ENCODE peak calls at places on chromosomes 11 and 22, in ten cellular contexts. G is pancreas, I is Peyer's patch, U is IMR-90, K is GM06990, E is cardiac fibroblast, M is adrenal gland, H is HFF-Myc, Z is tibial nerve, B is brain microvascular endothelial cell. N is an unnamed sample.

GRCh38 chr11:13965337-13965736 is 2.8 kb downstream of the SPON1 start:
- DNase-seq in Z (no peak), H (no peak), E (no peak), B (no peak), K (no peak), G (no peak), M (no peak), I (peak), U (no peak), N (no peak)

GRCh38 chr11:98616256-98616655 is 404.5 kb upstream of the CNTN5 start:
- DNase-seq in U (no peak), Z (no peak), G (no peak), K (no peak), I (no peak), E (no peak), M (no peak), H (no peak), B (no peak), N (no peak)

GRCh38 chr11:128318856-128319474 is 268.4 kb downstream of the ETS1 start:
- DNase-seq in K (peak), G (no peak), E (peak), Z (no peak), U (peak), H (no peak), M (no peak), I (no peak), B (peak), N (peak)

GRCh38 chr11:47415091-47415854 is 6.9 kb downstream of the SLC39A13 start:
- DNase-seq in U (no peak), B (no peak), M (no peak), Z (no peak), E (no peak), G (no peak), K (no peak), I (no peak), H (no peak), N (no peak)

GRCh38 chr11:132988381-132988780 is 543.9 kb downstream of the OPCML start:
- DNase-seq in H (no peak), U (no peak), B (no peak), Z (no peak), G (no peak), M (no peak), E (no peak), I (no peak), K (no peak), N (no peak)

GRCh38 chr11:12826441-12826840 is 152.2 kb downstream of the TEAD1 start:
- DNase-seq in G (no peak), M (no peak), H (no peak), B (no peak), I (no peak), K (no peak), Z (no peak), E (no peak), U (no peak), N (no peak)

GRCh38 chr11:21893468-21893867 is 299.4 kb upstream of the ANO5 start:
- DNase-seq in B (no peak), E (no peak), H (no peak), G (no peak), U (no peak), M (no peak), I (no peak), Z (no peak), K (no peak), N (no peak)

GRCh38 chr22:41825376-41825775 is 7.5 kb upstream of the SREBF2 start:
- DNase-seq in K (no peak), I (no peak), E (peak), Z (no peak), M (no peak), B (peak), H (no peak), U (peak), G (no peak), N (no peak)

DNA sequence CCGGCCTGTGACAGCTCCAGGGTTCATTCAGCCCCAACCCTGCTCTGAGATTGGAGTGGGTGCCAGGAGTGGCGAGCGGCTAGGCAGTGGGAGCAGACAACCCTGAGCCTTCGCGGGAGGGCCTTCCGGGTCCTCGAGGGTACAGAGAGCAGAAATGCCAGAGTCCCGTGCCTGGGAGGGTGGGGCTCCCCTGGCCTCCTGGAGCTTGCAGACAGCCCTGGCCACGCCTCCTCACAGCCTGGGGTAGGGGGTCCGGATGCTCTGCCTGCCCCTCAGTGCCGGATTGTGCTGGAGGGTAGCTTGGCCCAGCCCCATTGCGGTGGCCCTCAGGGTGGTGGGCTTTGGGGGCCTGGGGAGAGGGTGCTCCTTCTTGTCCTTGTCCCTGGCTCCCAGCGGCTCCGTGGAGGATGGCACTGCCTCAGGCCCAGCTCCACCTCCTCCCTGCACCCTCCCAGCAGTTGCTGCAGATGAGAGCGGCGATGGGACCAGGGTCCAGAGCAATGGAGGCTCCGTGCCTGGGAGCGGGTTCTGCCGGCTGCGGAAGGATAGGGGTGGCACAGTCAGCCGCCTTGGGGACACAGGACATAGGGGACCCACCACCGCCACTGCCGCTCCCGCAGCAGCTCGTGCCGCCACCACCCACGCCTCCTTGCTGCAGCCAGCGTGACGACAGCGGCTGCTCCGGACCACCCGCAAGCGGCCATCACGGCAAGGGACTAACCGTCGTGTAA is 34.9 kb upstream of the OR10G7 start:
- DNase-seq in Z (no peak), E (no peak), I (peak), B (no peak), M (no peak), U (no peak), H (no peak), G (peak), K (peak), N (no peak)
- TF ChIP-seq CTCF in Z (no peak), E (no peak), I (no peak), B (no peak), M (no peak), U (no peak), H (no peak), G (no peak), K (peak), N (no peak)

DNA sequence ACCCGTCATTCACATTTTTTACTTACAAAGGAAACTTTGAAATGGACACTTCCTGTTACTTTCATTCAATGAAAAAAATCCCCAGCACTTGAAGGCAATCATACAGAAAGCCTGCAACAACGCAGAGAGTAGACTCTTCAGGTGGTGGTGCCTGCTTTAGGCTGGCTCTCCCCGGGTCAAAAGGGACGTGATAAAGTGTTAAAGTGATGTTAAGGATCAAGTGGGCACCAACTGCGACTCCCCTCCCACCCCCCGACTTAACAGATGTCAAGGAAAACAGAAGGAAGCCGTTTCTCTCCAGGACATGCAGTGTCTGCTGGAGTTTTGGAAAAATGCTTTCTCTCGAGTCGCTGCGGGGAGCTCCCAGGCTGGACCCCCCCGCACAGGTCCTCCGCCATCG is 414 bp upstream of the PNPLA3 start:
- DNase-seq in G (no peak), I (no peak), B (no peak), Z (no peak), M (no peak), E (peak), K (no peak), H (no peak), U (no peak), N (no peak)
- H3K4me3 ChIP-seq in G (peak), I (peak), B (peak), Z (peak), M (peak), E (peak), K (peak), H (peak), U (peak), N (peak)

GRCh38 chr11:893008-893654 is 17.5 kb downstream of the CHID1 start:
- DNase-seq in E (no peak), G (no peak), Z (no peak), B (no peak), U (no peak), M (no peak), K (no peak), H (no peak), I (no peak), N (no peak)

GRCh38 chr11:890794-891600 is 19.6 kb downstream of the CHID1 start:
- DNase-seq in K (no peak), M (no peak), B (no peak), U (no peak), G (no peak), I (no peak), H (no peak), E (no peak), Z (no peak), N (no peak)

GRCh38 chr11:889686-890475 is 20.7 kb downstream of the CHID1 start:
- DNase-seq in I (no peak), E (no peak), B (no peak), K (no peak), G (no peak), M (no peak), U (no peak), Z (no peak), H (no peak), N (no peak)

GRCh38 chr11:894575-895201 is 15.9 kb downstream of the CHID1 start:
- DNase-seq in M (no peak), E (no peak), H (no peak), U (no peak), K (no peak), B (no peak), Z (no peak), G (no peak), I (no peak), N (no peak)

GRCh38 chr11:892106-892505 is 18.5 kb downstream of the CHID1 start:
- DNase-seq in K (no peak), U (no peak), E (no peak), G (no peak), Z (no peak), M (no peak), H (no peak), B (no peak), I (no peak), N (no peak)
- TF ChIP-seq CTCF in K (no peak), U (no peak), E (no peak), G (no peak), Z (no peak), M (no peak), H (no peak), B (peak), I (no peak), N (no peak)

DNA sequence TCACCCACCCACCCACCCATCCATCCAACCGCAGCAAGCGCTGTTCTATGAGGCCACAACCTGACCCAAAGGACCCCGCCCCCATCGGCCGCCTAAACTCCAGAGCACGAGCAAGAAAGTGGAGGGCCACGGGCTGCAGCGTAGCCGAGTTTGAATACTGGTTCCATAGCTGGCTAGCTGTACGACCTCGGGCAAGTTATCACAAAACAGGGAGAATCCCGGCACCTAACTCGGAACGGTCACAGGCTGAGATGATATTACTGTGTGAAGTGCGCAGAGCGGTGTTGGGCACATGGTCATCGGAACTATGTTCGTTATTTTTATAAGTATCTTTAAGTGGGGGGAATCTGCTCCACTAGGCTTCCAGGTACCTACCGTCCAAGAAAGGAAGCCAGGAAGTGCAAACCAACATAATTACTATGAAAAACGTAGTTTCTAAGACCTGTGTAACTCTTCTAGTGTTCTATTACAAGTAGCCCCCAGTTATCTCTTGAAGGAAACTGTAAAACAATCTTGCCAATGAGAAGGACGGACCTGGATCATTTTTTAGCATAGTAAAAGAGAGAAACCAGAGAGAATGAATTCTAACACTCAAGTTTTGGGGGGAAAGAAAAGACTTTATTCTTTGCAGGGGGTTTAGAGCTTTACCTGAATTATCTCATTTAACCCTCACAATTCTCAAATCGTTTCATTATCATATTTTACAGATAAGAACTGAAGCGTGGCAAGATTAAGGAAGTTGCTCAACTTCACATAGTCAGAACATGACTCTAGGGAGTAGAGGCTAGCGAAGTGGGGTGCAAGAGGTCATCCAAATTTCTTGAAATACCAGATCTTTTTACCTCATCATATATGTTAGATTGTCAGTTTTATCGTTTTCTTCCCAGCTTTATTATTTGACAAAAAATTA is 671 bp upstream of the BUD13 start:
- DNase-seq in G (no peak), Z (peak), H (no peak), M (no peak), E (peak), U (peak), K (no peak), I (no peak), B (peak), N (no peak)
- H3K4me3 ChIP-seq in G (peak), Z (peak), H (peak), M (peak), E (peak), U (peak), K (peak), I (peak), B (peak), N (peak)

GRCh38 chr11:39641749-39642148 is 1817.7 kb downstream of the LRRC4C start:
- DNase-seq in G (peak), U (no peak), K (no peak), M (no peak), I (no peak), B (no peak), E (no peak), Z (no peak), H (no peak), N (no peak)
- TF ChIP-seq CTCF in G (no peak), U (no peak), K (no peak), M (no peak), I (no peak), B (no peak), E (no peak), Z (no peak), H (no peak), N (no peak)